ENCODE peak calls at places on chromosome 3, in seven cellular contexts. V is EL, G is fibroblast of the conjunctiva, F is NCI-H2171, J is GM23338, S is HuH-7, L is EH. R is an unnamed sample.
A peak's percentile ranks its signal among the peaks of the same experiment; 100 is the strongest.

GRCh38 chr3:45665101-45665572 is 24.1 kb upstream of the SACM1L start:
- DNase-seq in V (peak; percentile 34), G (no peak), F (peak; percentile 5), J (peak; percentile 75), S (peak; percentile 40), L (peak; percentile 45), R (no peak)

GRCh38 chr3:134242649-134243637 is 7.7 kb downstream of the RYK start:
- DNase-seq in V (peak; percentile 87), G (peak; percentile 72), F (no peak), J (peak; percentile 52), S (no peak), L (peak; percentile 90), R (peak; percentile 94)

GRCh38 chr3:170355738-170356595 is 1.5 kb upstream of the SKIL start:
- DNase-seq in V (peak; percentile 9), G (no peak), F (peak; percentile 69), J (peak; percentile 62), S (no peak), L (peak; percentile 49), R (peak; percentile 72)

GRCh38 chr3:137103739-137104138 is 146.0 kb downstream of the IL20RB start:
- DNase-seq in V (no peak), G (no peak), F (peak; percentile 35), J (no peak), S (no peak), L (no peak), R (no peak)

GRCh38 chr3:122078235-122078935 is 23.2 kb downstream of the CD86 start:
- DNase-seq in V (no peak), G (no peak), F (no peak), J (no peak), S (no peak), L (no peak), R (no peak)

GRCh38 chr3:23096041-23096440 is 107.1 kb upstream of the UBE2E2 start:
- DNase-seq in V (peak; percentile 19), G (no peak), F (no peak), J (peak; percentile 84), S (no peak), L (peak; percentile 38), R (peak; percentile 87)

GRCh38 chr3:9169326-9169725 is 80.1 kb downstream of the SRGAP3 start:
- DNase-seq in V (no peak), G (no peak), F (no peak), J (no peak), S (no peak), L (no peak), R (peak; percentile 74)

GRCh38 chr3:71101581-71101980 is 481.9 kb downstream of the FOXP1 start:
- DNase-seq in V (peak; percentile 44), G (no peak), F (no peak), J (no peak), S (no peak), L (peak; percentile 68), R (no peak)

GRCh38 chr3:150254199-150254786 is 153.8 kb upstream of the TSC22D2 start:
- DNase-seq in V (no peak), G (no peak), F (no peak), J (no peak), S (no peak), L (no peak), R (peak; percentile 91)

GRCh38 chr3:66561374-66561773 is 60.6 kb upstream of the LRIG1 start:
- DNase-seq in V (peak; percentile 6), G (no peak), F (no peak), J (no peak), S (no peak), L (peak; percentile 40), R (peak; percentile 9)

GRCh38 chr3:32961189-32961715 is 9.8 kb downstream of the CCR4 start:
- DNase-seq in V (no peak), G (no peak), F (no peak), J (no peak), S (no peak), L (no peak), R (no peak)

GRCh38 chr3:195031574-195032003 is 239.4 kb downstream of the XXYLT1 start:
- DNase-seq in V (no peak), G (no peak), F (no peak), J (no peak), S (peak; percentile 56), L (no peak), R (no peak)

GRCh38 chr3:128908951-128909350 is 29.5 kb downstream of the ACAD9 start:
- DNase-seq in V (no peak), G (no peak), F (no peak), J (no peak), S (no peak), L (no peak), R (no peak)

GRCh38 chr3:163056874-163057497 is 1560.4 kb downstream of the OTOL1 start:
- DNase-seq in V (peak; percentile 54), G (peak; percentile 21), F (no peak), J (peak; percentile 89), S (peak; percentile 15), L (peak; percentile 43), R (peak; percentile 21)

GRCh38 chr3:27681249-27681748 is 40.8 kb downstream of the EOMES start:
- DNase-seq in V (peak; percentile 82), G (peak; percentile 88), F (peak; percentile 21), J (peak; percentile 91), S (peak; percentile 55), L (peak; percentile 89), R (peak; percentile 84)